ENCODE peak calls at places on chromosomes 2 and 18, in eight cellular contexts. W, S, F, L, I, M, T and D are unnamed samples.

GRCh38 chr2:150296795-150297546 is 190.5 kb downstream of the RND3 start:
- DNase-seq in W (peak; percentile 68), S (no peak), F (no peak), L (no peak), I (no peak), M (no peak), T (no peak), D (no peak)

GRCh38 chr18:48342588-48342987 is 66.6 kb downstream of the ZBTB7C start:
- DNase-seq in W (no peak), S (no peak), F (no peak), L (no peak), I (no peak), M (no peak), T (no peak), D (no peak)

GRCh38 chr2:98507940-98508689 is 63.5 kb downstream of the INPP4A start:
- DNase-seq in W (no peak), S (no peak), F (no peak), L (peak; percentile 74), I (peak; percentile 83), M (no peak), T (no peak), D (no peak)

GRCh38 chr2:100632021-100632420 is 69.2 kb downstream of the PDCL3 start:
- DNase-seq in W (no peak), S (no peak), F (no peak), L (no peak), I (no peak), M (no peak), T (no peak), D (no peak)

GRCh38 chr18:22469061-22469689 is 51.5 kb upstream of the CTAGE1 start:
- DNase-seq in W (no peak), S (no peak), F (no peak), L (no peak), I (no peak), M (no peak), T (no peak), D (no peak)

GRCh38 chr2:180130403-180130802 is 123.3 kb upstream of the CWC22 start:
- DNase-seq in W (peak; percentile 56), S (no peak), F (no peak), L (no peak), I (no peak), M (no peak), T (no peak), D (no peak)

GRCh38 chr2:135898234-135898786 is 22.1 kb upstream of the MCM6 start:
- DNase-seq in W (no peak), S (no peak), F (no peak), L (no peak), I (no peak), M (no peak), T (no peak), D (no peak)

GRCh38 chr18:23812566-23813440 is 123.5 kb downstream of the LAMA3 start:
- DNase-seq in W (no peak), S (no peak), F (no peak), L (no peak), I (no peak), M (no peak), T (no peak), D (no peak)

GRCh38 chr2:122754561-122754960 is 999.1 kb downstream of the TSN start:
- DNase-seq in W (no peak), S (no peak), F (no peak), L (no peak), I (no peak), M (no peak), T (no peak), D (no peak)

GRCh38 chr2:24456610-24457556 is 34.2 kb upstream of the NCOA1 start:
- DNase-seq in W (peak; percentile 79), S (no peak), F (peak; percentile 61), L (peak; percentile 70), I (no peak), M (no peak), T (no peak), D (no peak)

GRCh38 chr2:172298009-172298408 is 129.4 kb upstream of the ITGA6 start:
- DNase-seq in W (no peak), S (no peak), F (no peak), L (no peak), I (no peak), M (no peak), T (no peak), D (no peak)

GRCh38 chr18:48454146-48454796 is 45.1 kb upstream of the ZBTB7C start:
- DNase-seq in W (no peak), S (no peak), F (no peak), L (no peak), I (no peak), M (no peak), T (no peak), D (no peak)

GRCh38 chr2:175871331-175871730 is 130.7 kb downstream of the LNPK start:
- DNase-seq in W (no peak), S (peak; percentile 41), F (no peak), L (no peak), I (no peak), M (no peak), T (no peak), D (no peak)

GRCh38 chr2:45332567-45332966 is 278.5 kb downstream of the SRBD1 start:
- DNase-seq in W (no peak), S (no peak), F (no peak), L (no peak), I (no peak), M (no peak), T (no peak), D (no peak)

GRCh38 chr2:186503827-186504606 is 18.0 kb downstream of the ZC3H15 start:
- DNase-seq in W (no peak), S (no peak), F (no peak), L (no peak), I (no peak), M (no peak), T (no peak), D (no peak)

GRCh38 chr18:51153659-51154371 is 43.7 kb downstream of the MEX3C start:
- DNase-seq in W (no peak), S (no peak), F (no peak), L (no peak), I (peak; percentile 78), M (peak; percentile 69), T (no peak), D (no peak)

GRCh38 chr2:120860579-120860922 is 124.9 kb downstream of the GLI2 start:
- DNase-seq in W (no peak), S (no peak), F (no peak), L (no peak), I (peak; percentile 11), M (no peak), T (no peak), D (no peak)

DNA sequence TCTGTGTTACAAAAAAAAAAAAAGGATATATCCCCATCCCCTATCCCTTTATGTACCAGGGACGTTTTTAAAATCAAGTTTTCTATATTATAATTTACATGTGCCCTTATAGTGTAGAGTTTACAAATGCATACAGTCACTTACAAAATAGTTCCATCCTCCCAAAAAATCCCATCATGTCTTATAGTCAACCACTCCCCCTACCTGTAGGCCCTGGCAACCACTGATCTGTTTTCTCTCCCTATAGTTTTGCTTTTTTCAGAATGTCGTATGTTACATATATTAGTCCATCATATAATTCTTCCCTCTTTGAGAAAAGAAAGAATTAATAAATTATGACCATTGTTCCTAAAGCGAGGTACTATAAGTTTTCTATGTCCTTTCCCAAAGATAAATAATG is 17.8 kb downstream of the CFAP210 start:
- DNase-seq in W (no peak), S (no peak), F (no peak), L (no peak), I (no peak), M (no peak), T (no peak), D (no peak)
- H3K4me3 ChIP-seq in W (no peak overlapping the region), S (no peak overlapping the region), F (no peak overlapping the region), L (no peak overlapping the region), I (no peak overlapping the region), M (no peak overlapping the region), T (no peak overlapping the region), D (no peak overlapping the region)

GRCh38 chr2:75102011-75102410 is 97.3 kb downstream of the TACR1 start:
- DNase-seq in W (no peak), S (no peak), F (no peak), L (no peak), I (no peak), M (no peak), T (no peak), D (no peak)

GRCh38 chr2:75098856-75099255 is 100.5 kb downstream of the TACR1 start:
- DNase-seq in W (no peak), S (no peak), F (no peak), L (no peak), I (no peak), M (no peak), T (no peak), D (no peak)

GRCh38 chr2:75100011-75100680 is 99.2 kb downstream of the TACR1 start:
- DNase-seq in W (peak; percentile 70), S (peak; percentile 80), F (peak; percentile 71), L (no peak), I (no peak), M (no peak), T (no peak), D (no peak)

GRCh38 chr2:75099521-75099922 is 99.8 kb downstream of the TACR1 start:
- DNase-seq in W (no peak), S (no peak), F (no peak), L (no peak), I (no peak), M (no peak), T (no peak), D (no peak)

GRCh38 chr2:75100691-75101236 is 98.6 kb downstream of the TACR1 start:
- DNase-seq in W (no peak), S (peak; percentile 49), F (no peak), L (no peak), I (no peak), M (no peak), T (no peak), D (no peak)
- H3K4me3 ChIP-seq in W (no peak overlapping the region), S (no peak overlapping the region), F (no peak overlapping the region), L (no peak overlapping the region), I (no peak overlapping the region), M (no peak overlapping the region), T (no peak overlapping the region), D (no peak overlapping the region)

GRCh38 chr2:118530976-118531375 is 316.5 kb downstream of the EN1 start:
- DNase-seq in W (peak; percentile 26), S (no peak), F (no peak), L (no peak), I (no peak), M (no peak), T (no peak), D (no peak)
- H3K4me3 ChIP-seq in W (no peak overlapping the region), S (no peak overlapping the region), F (no peak overlapping the region), L (no peak overlapping the region), I (no peak overlapping the region), M (no peak overlapping the region), T (no peak overlapping the region), D (no peak overlapping the region)

DNA sequence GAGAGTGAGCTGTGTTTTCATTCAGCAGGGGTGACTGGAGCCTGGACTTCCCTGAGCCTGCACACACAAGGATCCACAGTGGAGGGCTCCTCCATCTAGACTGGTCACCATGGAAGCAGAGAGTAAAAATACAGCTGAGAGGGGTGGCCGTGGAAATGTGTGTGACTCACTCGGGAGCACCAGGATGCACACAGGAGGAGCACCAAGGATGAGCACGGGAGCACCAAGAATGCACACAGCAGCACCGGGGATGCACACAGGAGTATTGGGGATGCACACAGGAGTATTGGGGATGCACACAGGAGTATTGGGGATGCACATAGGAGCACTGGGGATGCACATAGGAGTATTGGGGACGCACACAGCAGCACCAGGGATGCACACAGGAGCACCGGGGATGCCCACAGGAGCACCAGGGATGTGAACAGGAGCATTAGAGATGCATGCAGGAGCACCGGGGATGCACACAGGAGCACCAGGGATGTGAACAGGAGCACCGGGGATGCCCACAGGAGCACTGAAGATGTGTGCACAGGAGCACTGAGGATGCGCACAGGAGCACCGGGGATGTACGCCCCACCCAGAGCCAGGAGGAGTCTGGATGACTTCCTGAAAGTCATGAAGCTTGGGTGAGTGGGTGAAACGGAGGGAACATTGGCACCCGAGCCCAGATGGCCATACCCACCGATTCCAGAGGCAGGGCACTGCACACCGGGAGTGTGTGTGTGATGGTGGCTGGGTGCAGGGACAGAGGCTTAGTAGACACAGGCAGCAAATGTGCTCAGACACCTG is 365.5 kb upstream of the MYT1L start:
- DNase-seq in W (no peak), S (no peak), F (no peak), L (no peak), I (no peak), M (no peak), T (no peak), D (no peak)
- H3K4me3 ChIP-seq in W (no peak overlapping the region), S (no peak overlapping the region), F (no peak overlapping the region), L (no peak overlapping the region), I (no peak overlapping the region), M (no peak overlapping the region), T (no peak overlapping the region), D (no peak overlapping the region)